ENCODE peak calls at places on chromosomes 11 and 22, in seven cellular contexts. I is NB4, B is stomach, U is K562, M is heart left ventricle, F is ovary, N is IMR-90. G is an unnamed sample.

GRCh38 chr11:118677977-118678376 is 1.5 kb downstream of the TREH start:
- DNase-seq in I (no peak), U (no peak), N (no peak), M (no peak), B (no peak), F (no peak), G (no peak)

GRCh38 chr22:22235564-22235963 is 9.0 kb upstream of the VPREB1 start:
- DNase-seq in F (no peak), M (no peak), N (no peak), U (peak), B (no peak), I (peak), G (no peak)

GRCh38 chr22:45608763-45609180 is 62.9 kb upstream of the ATXN10 start:
- DNase-seq in F (no peak), M (no peak), I (peak), B (no peak), U (no peak), N (peak), G (no peak)

GRCh38 chr11:68682531-68682931 is 1.8 kb upstream of the GAL start:
- DNase-seq in N (peak), F (no peak), M (no peak), B (no peak), I (peak), U (no peak), G (peak)

GRCh38 chr22:35524966-35525686 is 15.5 kb upstream of the RASD2 start:
- DNase-seq in B (no peak), F (no peak), N (no peak), I (no peak), U (no peak), M (no peak), G (no peak)

GRCh38 chr11:127816959-127817358 is 770.4 kb downstream of the ETS1 start:
- DNase-seq in F (no peak), U (no peak), M (no peak), N (no peak), I (no peak), B (no peak), G (no peak)

GRCh38 chr11:126751242-126751641 is 249.3 kb downstream of the KIRREL3 start:
- DNase-seq in F (no peak), B (no peak), M (no peak), I (no peak), N (peak), U (no peak), G (no peak)

GRCh38 chr22:38272373-38273134 is at the start of gene TMEM184B:
- DNase-seq in F (peak), N (peak), B (peak), I (peak), M (peak), U (peak), G (peak)

GRCh38 chr11:111815489-111815888 is 49.3 kb upstream of the PPP2R1B start:
- DNase-seq in M (no peak), I (no peak), B (no peak), N (peak), F (no peak), U (no peak), G (no peak)

GRCh38 chr11:111604392-111605009 is 2.3 kb downstream of the SIK2 start:
- DNase-seq in U (peak), F (no peak), B (no peak), N (peak), M (no peak), I (peak), G (no peak)

GRCh38 chr11:126546191-126546590 is 190.7 kb downstream of the ST3GAL4 start:
- DNase-seq in N (peak), M (no peak), U (no peak), I (no peak), B (no peak), F (no peak), G (no peak)

GRCh38 chr11:110522456-110522855 is 92.7 kb downstream of the FDX1 start:
- DNase-seq in U (peak), F (no peak), I (peak), N (no peak), B (no peak), M (no peak), G (no peak)

GRCh38 chr11:119262668-119263351 is 54.1 kb downstream of the MCAM start:
- DNase-seq in I (peak), U (no peak), B (no peak), M (no peak), F (no peak), N (peak), G (no peak)

GRCh38 chr11:13289081-13289480 is 11.5 kb downstream of the BMAL1 start:
- DNase-seq in M (no peak), I (no peak), N (peak), B (no peak), F (no peak), U (no peak), G (no peak)
- TF ChIP-seq CTCF in M (no peak), I (no peak), N (peak), B (no peak), F (no peak), U (no peak), G (no peak)

DNA sequence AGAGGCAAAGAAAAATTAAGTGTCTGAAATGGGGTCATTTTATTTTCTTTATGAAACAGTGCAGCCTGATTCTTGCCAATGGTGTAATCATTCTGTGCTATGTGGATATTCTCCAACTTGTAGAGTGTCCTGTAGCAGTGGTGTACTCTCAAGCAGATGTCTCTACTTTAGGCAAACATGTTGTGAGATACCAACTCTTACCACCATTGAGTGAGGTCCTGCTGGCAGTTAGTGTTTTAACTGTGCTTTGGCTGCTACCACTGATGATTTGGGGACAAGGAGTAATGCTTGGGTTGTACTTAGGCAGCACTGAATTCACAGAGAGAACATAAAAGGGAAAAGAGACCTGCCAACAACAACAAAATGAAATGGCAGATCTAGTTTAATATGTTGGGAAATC is 122.5 kb downstream of the APIP start:
- DNase-seq in N (no peak), U (no peak), F (no peak), I (no peak), B (no peak), M (no peak), G (no peak)
- H3K4me3 ChIP-seq in N (no peak), U (no peak), F (no peak), I (no peak), B (no peak), M (no peak), G (no peak)

DNA sequence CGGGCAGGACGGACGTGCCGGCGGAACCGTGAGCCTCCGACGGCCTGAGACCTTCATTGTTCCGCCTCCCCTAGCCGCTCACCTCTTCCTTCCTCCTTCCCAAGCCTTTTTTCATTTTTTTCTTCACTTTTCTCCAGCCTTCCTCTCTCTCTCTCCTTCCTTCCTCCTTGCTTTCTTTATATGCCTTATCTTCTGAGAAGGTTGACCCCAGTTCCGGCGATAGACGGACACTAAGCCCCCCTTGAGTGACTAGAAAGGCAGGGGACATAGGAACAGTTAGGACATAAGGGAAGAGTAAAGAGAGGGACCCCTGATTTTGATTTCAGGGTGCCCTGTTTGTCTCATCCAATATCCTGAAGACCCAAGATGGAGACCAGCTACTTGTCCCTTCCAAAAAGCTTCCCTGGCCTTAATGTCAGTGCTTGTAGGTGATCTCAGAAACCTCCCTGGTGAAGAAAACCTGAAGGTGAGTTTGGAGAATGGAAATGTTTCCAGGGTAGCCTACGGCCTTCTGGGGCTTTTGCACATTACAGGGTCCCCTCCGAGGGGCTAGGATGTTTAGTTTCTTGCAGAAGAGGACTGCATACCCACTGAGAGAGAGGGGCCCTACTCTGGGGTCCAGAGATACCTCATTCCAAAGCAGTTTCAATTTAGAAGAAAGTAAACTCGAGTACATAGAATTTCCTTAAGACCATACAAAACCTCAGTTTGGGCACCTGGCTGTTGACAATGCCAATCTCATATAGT is 3.5 kb downstream of the ADM start:
- DNase-seq in I (no peak), M (no peak), F (no peak), U (no peak), N (peak), B (no peak), G (no peak)
- TF ChIP-seq POLR2A in I (no peak), M (no peak), F (no peak), U (no peak), N (no peak), B (no peak), G (no peak)

GRCh38 chr11:124943242-124943641 is 7.4 kb upstream of the HEPACAM start:
- DNase-seq in B (no peak), F (no peak), M (no peak), I (no peak), N (no peak), U (no peak), G (no peak)
- TF ChIP-seq CTCF in B (no peak), F (no peak), M (no peak), I (no peak), N (no peak), U (no peak), G (no peak)

GRCh38 chr22:36775966-36776669 is at the start of gene IFT27:
- DNase-seq in U (peak), F (peak), B (peak), I (peak), M (peak), N (peak), G (peak)

GRCh38 chr22:36778020-36778419 is 2.1 kb upstream of the IFT27 start:
- DNase-seq in F (no peak), M (no peak), I (no peak), U (no peak), B (no peak), N (no peak), G (no peak)

GRCh38 chr22:36773935-36774334 is 2.0 kb downstream of the IFT27 start:
- DNase-seq in N (peak), B (no peak), U (no peak), I (peak), M (no peak), F (no peak), G (no peak)

GRCh38 chr22:36775589-36775965 is 342 bp downstream of the IFT27 start:
- DNase-seq in M (no peak), F (peak), N (peak), B (peak), I (no peak), U (no peak), G (peak)

DNA sequence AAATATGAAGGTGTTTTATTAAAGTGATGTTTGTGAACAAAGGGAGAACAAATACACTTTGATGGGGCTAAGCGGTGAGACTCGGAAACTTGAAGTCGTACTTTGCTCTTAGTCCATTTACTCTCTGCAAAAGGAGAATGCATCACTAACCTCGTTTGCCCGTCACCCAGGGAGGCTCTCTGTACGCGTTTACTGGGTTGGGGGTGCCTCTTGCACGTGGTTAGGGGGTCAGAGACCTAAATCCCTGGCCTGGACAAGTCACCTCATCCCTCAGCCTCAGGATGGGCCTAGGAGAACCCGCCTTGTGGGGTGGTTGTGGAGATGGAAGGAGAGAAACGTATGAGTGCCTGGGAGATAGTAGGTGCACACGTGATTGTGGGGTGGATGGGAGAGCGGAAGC is 803 bp upstream of the IFT27 start:
- DNase-seq in I (no peak), B (no peak), F (no peak), N (no peak), U (no peak), M (no peak), G (no peak)
- H3K4me3 ChIP-seq in I (peak), B (peak), F (peak), N (peak), U (no peak), M (peak), G (peak)